ENCODE peak calls at places on chromosomes 16 and 17, in seven cellular contexts. P, G, O, B, I, L and R are unnamed samples. For H3K27me3 and H3K36me3, the result is how much of the 10 kb centered on the place peaks cover.

GRCh38 chr16:11399261-11399831 is 54.1 kb downstream of the RMI2 start:
- DNase-seq in P (no peak), G (no peak), O (no peak), B (no peak), I (no peak), L (no peak), R (no peak)

GRCh38 chr16:48906076-48906475 is 296.1 kb upstream of the N4BP1 start:
- DNase-seq in P (no peak), G (peak), O (no peak), B (no peak), I (no peak), L (no peak), R (no peak)

GRCh38 chr17:49629447-49629846 is 48.5 kb downstream of the SPOP start:
- DNase-seq in P (no peak), G (no peak), O (no peak), B (no peak), I (no peak), L (no peak), R (no peak)

GRCh38 chr16:67926181-67926742 is 5.4 kb downstream of the CTRL start:
- DNase-seq in P (no peak), G (no peak), O (no peak), B (no peak), I (peak), L (peak), R (no peak)

GRCh38 chr17:77634710-77635109 is 323.8 kb upstream of the TNRC6C start:
- DNase-seq in P (no peak), G (no peak), O (no peak), B (no peak), I (no peak), L (no peak), R (no peak)

GRCh38 chr17:78839173-78839761 is 1.3 kb downstream of the USP36 start:
- DNase-seq in P (no peak), G (no peak), O (no peak), B (peak), I (no peak), L (no peak), R (no peak)

GRCh38 chr17:7043544-7044268 is at the start of gene SLC16A11:
- DNase-seq in P (no peak), G (peak), O (no peak), B (peak), I (peak), L (peak), R (no peak)

GRCh38 chr16:66959645-66960177 is 1.4 kb upstream of the CES3 start:
- DNase-seq in P (no peak), G (no peak), O (no peak), B (no peak), I (peak), L (no peak), R (no peak)

GRCh38 chr16:67013823-67014640 is 14.9 kb upstream of the CBFB start:
- DNase-seq in P (peak), G (peak), O (no peak), B (peak), I (peak), L (peak), R (peak)

GRCh38 chr16:79980650-79981521 is 380.3 kb upstream of the MAF start:
- DNase-seq in P (no peak), G (no peak), O (no peak), B (no peak), I (no peak), L (no peak), R (no peak)

GRCh38 chr16:54432481-54433229 is 146.1 kb upstream of the IRX3 start:
- DNase-seq in P (no peak), G (no peak), O (no peak), B (no peak), I (no peak), L (no peak), R (no peak)

GRCh38 chr16:12010388-12011251 is 34.1 kb downstream of the SNX29 start:
- DNase-seq in P (no peak), G (no peak), O (no peak), B (no peak), I (no peak), L (no peak), R (no peak)

GRCh38 chr17:2122641-2123302 is 67.9 kb downstream of the HIC1 start:
- DNase-seq in P (no peak), G (peak), O (no peak), B (no peak), I (peak), L (peak), R (no peak)

GRCh38 chr17:61897548-61898180 is 30.1 kb downstream of the INTS2 start:
- DNase-seq in P (no peak), G (no peak), O (no peak), B (no peak), I (no peak), L (no peak), R (no peak)

GRCh38 chr17:72030067-72030899 is 90.5 kb upstream of the SOX9 start:
- DNase-seq in P (no peak), G (no peak), O (no peak), B (peak), I (peak), L (peak), R (no peak)

GRCh38 chr17:56629450-56630187 is 36.1 kb downstream of the NOG start:
- DNase-seq in P (no peak), G (no peak), O (no peak), B (no peak), I (no peak), L (peak), R (no peak)

GRCh38 chr17:29237476-29238132 is 9.1 kb upstream of the CRYBA1 start:
- DNase-seq in P (no peak), G (no peak), O (no peak), B (no peak), I (no peak), L (no peak), R (no peak)

GRCh38 chr16:22789281-22789945 is 24.5 kb upstream of the HS3ST2 start:
- DNase-seq in P (no peak), G (no peak), O (no peak), B (no peak), I (no peak), L (no peak), R (no peak)

GRCh38 chr17:3710951-3711383 is 12.7 kb upstream of the HASPIN start:
- DNase-seq in P (peak), G (no peak), O (no peak), B (peak), I (no peak), L (no peak), R (peak)

GRCh38 chr17:9037741-9038140 is 16.4 kb downstream of the NTN1 start:
- DNase-seq in P (no peak), G (no peak), O (no peak), B (no peak), I (no peak), L (no peak), R (no peak)

GRCh38 chr17:39461911-39462641 is 790 bp downstream of the CDK12 start:
- DNase-seq in P (no peak), G (no peak), O (no peak), B (no peak), I (no peak), L (no peak), R (no peak)

GRCh38 chr16:82031116-82032084 is 3.7 kb upstream of the HSD17B2 start:
- DNase-seq in P (no peak), G (no peak), O (no peak), B (no peak), I (no peak), L (peak), R (no peak)

GRCh38 chr16:72270531-72270930 is 98.6 kb upstream of the PMFBP1 start:
- DNase-seq in P (no peak), G (no peak), O (no peak), B (no peak), I (no peak), L (no peak), R (no peak)

DNA sequence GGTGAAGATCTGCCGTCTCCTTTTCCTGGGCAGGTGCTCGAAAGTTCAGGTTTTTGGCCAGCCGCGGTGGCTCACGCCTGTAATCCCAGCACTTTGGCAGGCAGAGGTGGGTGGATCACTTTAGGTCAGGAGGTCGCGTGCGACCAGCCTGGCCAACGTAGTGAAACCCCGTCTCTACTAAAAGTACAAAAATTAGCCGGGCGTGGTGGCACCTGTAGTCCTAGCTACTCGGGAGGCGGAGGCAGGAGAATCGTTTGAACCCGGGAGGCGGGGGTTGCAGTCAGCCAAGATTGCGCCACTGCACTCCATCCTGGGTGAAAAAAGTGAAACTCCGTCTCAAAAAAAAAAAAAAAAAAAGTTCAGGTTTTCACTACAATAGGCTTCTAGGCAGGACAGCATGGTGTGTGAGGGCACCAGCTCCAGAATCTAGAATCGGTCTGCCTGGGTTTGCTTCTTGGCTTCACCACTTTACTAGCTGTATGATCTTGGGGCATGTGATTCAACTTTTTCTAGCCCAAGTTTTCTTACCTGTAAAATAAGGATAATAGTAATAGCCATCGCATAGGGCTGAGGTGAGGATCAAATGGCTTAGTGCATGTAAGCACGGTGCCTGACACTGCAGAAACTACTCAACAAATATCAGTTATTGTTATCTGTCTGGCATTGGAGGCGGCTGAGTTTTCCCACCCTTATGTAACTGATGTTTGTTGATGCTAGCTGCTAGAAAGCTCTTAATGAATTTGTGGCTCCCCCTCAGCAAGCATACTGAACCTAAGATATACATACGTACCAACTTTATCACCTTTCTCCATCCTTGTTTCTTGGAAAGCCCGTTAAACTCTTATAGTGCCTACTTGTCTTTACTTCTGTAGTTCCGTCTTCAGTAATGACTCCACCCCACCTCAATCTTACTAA is 1.3 kb downstream of the PSMD12 start:
- DNase-seq in P (no peak), G (no peak), O (no peak), B (no peak), I (no peak), L (no peak), R (no peak)
- H3K27ac ChIP-seq in P (peak), G (no peak), O (peak), B (peak), I (peak), L (peak), R (peak)

DNA sequence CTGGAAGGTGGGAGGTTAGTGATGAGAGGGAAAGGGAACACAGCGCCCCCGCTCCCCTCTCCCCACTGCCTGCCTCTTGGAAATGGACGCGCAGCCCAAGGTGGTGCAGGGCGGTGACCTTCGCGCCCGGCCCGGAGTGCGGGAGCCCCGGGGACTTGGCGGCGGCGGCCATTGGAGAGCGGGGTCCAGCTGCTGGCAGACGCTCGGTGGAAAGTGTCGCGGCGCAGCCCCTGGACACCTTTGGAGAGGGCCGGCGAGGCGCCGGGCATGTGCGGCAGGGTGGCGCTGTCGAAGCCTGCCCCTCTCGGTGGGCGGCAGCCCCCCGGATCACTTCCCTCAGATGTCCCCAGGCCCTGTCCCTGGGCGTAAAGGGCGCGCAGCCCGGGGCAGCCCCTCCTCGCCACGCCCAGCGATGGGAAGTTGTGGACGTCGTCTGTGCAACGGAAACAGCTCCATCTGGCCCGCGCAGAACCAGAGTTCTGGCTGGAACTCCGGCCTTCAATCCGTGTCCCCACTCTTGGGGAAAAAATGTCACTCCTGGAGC is 16.7 kb downstream of the SALL1 start:
- DNase-seq in P (no peak), G (no peak), O (no peak), B (no peak), I (no peak), L (no peak), R (no peak)
- H3K27me3 ChIP-seq in P (under half), G (under half), O (under half), B (under half), I (under half), L (under half), R (under half)

GRCh38 chr17:80422981-80423380 is 8.0 kb downstream of the ENDOV start:
- DNase-seq in P (no peak), G (no peak), O (no peak), B (no peak), I (no peak), L (no peak), R (no peak)

GRCh38 chr17:80424261-80424660 is 9.3 kb downstream of the ENDOV start:
- DNase-seq in P (no peak), G (peak), O (no peak), B (no peak), I (no peak), L (no peak), R (no peak)

GRCh38 chr17:80421381-80422090 is 6.6 kb downstream of the ENDOV start:
- DNase-seq in P (no peak), G (no peak), O (no peak), B (no peak), I (peak), L (no peak), R (no peak)

GRCh38 chr17:80423536-80424225 is 8.7 kb downstream of the ENDOV start:
- DNase-seq in P (no peak), G (peak), O (no peak), B (no peak), I (no peak), L (no peak), R (no peak)

GRCh38 chr17:80422276-80422675 is 7.3 kb downstream of the ENDOV start:
- DNase-seq in P (no peak), G (peak), O (no peak), B (no peak), I (no peak), L (no peak), R (no peak)
- H3K36me3 ChIP-seq in P (under half), G (under half), O (under half), B (under half), I (under half), L (under half), R (under half)

DNA sequence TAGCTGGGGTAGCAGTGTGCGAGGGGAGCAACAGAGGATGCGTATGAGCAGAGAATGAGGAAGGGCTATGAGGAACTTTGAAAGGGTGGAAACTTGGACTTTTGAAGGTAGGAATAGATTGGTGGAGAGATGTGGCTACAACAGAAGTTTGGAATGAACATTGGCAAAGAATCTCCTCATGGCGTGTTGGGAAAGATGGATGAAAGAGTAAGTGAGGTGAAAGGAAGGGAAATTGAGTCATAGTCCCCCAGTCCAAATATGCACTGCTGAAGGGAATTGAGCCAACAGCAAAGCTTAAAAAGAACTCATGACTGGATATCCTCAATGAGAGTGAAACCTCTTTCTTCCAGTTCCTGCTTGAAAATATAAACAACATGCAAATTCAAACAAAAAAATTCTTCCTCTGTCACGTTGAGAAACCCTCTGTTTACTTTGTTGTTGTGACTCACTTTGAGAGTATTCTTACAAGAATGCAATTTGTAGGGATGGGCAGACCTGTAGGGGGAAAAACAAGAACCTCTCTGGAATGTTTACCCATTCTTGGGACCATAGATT is 313.2 kb upstream of the KCNJ16 start:
- DNase-seq in P (no peak), G (no peak), O (no peak), B (no peak), I (no peak), L (no peak), R (no peak)
- H3K27ac ChIP-seq in P (no peak), G (no peak), O (peak), B (no peak), I (no peak), L (no peak), R (no peak)

DNA sequence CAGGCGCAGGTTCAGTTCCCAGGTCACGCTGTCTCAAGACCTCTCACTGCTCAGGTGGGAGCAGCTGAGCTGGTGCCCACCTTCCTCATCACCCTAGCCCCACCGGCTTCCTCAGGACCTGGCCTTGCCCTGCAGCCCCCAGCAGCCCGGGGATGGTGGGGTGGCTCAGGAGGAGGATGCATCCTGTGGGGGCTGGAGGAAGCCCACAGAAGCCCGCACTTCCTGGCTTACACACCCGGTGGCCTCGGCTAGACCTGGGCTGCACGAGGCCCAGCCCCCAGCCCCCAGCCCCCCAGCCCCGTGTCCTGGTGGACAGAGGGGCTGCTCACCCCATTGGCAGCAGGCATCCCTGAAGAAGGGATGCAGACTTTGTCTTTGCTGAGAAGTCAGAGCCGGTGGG is 43.4 kb downstream of the BAHCC1 start:
- DNase-seq in P (no peak), G (no peak), O (no peak), B (no peak), I (no peak), L (no peak), R (no peak)
- H3K27me3 ChIP-seq in P (under half), G (under half), O (under half), B (under half), I (under half), L (under half), R (under half)